ENCODE peak calls at places on chromosomes 7 and 10, in six cellular contexts. L is GM10248; K is HEK293T; G is progenitor cell of endocrine pancreas; C is T-helper 9 cell; W is activated CD4-positive, alpha-beta T cell treated with anti-CD3 and anti-CD28 coated beads for 36 hours. A is an unnamed sample.

GRCh38 chr7:107147464-107148214 is 21.2 kb upstream of the HBP1 start:
- DNase-seq in L (peak; percentile 35), K (peak; percentile 37), G (no peak), C (no peak), W (peak; percentile 53), A (no peak)

GRCh38 chr10:50992356-50992866 is 81.9 kb upstream of the PRKG1 start:
- DNase-seq in L (no peak), K (peak; percentile 15), G (no peak), C (no peak), W (no peak), A (no peak)

GRCh38 chr7:81333004-81333403 is 414.2 kb upstream of the SEMA3C start:
- DNase-seq in L (no peak), K (no peak), G (no peak), C (no peak), W (no peak), A (no peak)

GRCh38 chr7:101173752-101174244 is 6.3 kb downstream of the NAT16 start:
- DNase-seq in L (peak; percentile 86), K (peak; percentile 86), G (no peak), C (peak; percentile 48), W (peak; percentile 85), A (peak; percentile 59)

GRCh38 chr7:101936612-101937231 is 119.3 kb downstream of the CUX1 start:
- DNase-seq in L (no peak), K (no peak), G (no peak), C (no peak), W (no peak), A (no peak)

GRCh38 chr7:158324397-158325360 is 262.9 kb downstream of the PTPRN2 start:
- DNase-seq in L (no peak), K (no peak), G (no peak), C (no peak), W (no peak), A (no peak)

GRCh38 chr10:132325969-132326889 is 5.8 kb upstream of the LRRC27 start:
- DNase-seq in L (no peak), K (no peak), G (no peak), C (no peak), W (no peak), A (no peak)

GRCh38 chr10:113051456-113051855 is 101.4 kb downstream of the TCF7L2 start:
- DNase-seq in L (no peak), K (no peak), G (no peak), C (no peak), W (no peak), A (no peak)

GRCh38 chr10:87632439-87632838 is 27.2 kb upstream of the PAPSS2 start:
- DNase-seq in L (no peak), K (no peak), G (no peak), C (no peak), W (no peak), A (no peak)